ENCODE peak calls at places on chromosome 3, in four cellular contexts. X is epithelial cell of esophagus, C is cardiac fibroblast, W is GM13977. Y is an unnamed sample.

GRCh38 chr3:129564981-129565644 is 22.1 kb downstream of the H1-8 start:
- DNase-seq in C (no peak), X (no peak), W (no peak), Y (no peak)

GRCh38 chr3:17407576-17407975 is 334.9 kb downstream of the TBC1D5 start:
- DNase-seq in X (no peak), W (no peak), C (no peak), Y (no peak)

GRCh38 chr3:14664170-14664569 is 10.8 kb upstream of the C3orf20 start:
- DNase-seq in C (no peak), W (no peak), X (no peak), Y (no peak)

GRCh38 chr3:21634112-21634511 is 116.9 kb downstream of the ZNF385D start:
- DNase-seq in C (no peak), X (no peak), W (no peak), Y (no peak)

GRCh38 chr3:8509961-8510360 is 8.3 kb downstream of the LMCD1 start:
- DNase-seq in C (peak; percentile 97), W (no peak), X (no peak), Y (no peak)

GRCh38 chr3:64827391-64827790 is 139.6 kb upstream of the ADAMTS9 start:
- DNase-seq in W (no peak), C (no peak), X (no peak), Y (no peak)

GRCh38 chr3:473284-473800 is 276.8 kb downstream of the CHL1 start:
- DNase-seq in W (no peak), C (no peak), X (no peak), Y (no peak)

GRCh38 chr3:171839270-171839669 is 3.9 kb upstream of the TMEM212 start:
- DNase-seq in X (no peak), W (no peak), C (no peak), Y (no peak)

GRCh38 chr3:112013058-112013783 is 14.5 kb downstream of the TAGLN3 start:
- DNase-seq in X (peak; percentile 80), C (peak; percentile 88), W (peak; percentile 53), Y (peak; percentile 83)

GRCh38 chr3:137796993-137797392 is 32.9 kb downstream of the SOX14 start:
- DNase-seq in W (no peak), C (no peak), X (no peak), Y (no peak)

GRCh38 chr3:191306428-191306827 is 22.8 kb upstream of the CCDC50 start:
- DNase-seq in X (no peak), C (no peak), W (no peak), Y (no peak)

GRCh38 chr3:158458464-158458863 is 112.5 kb upstream of the MLF1 start:
- DNase-seq in C (no peak), X (peak; percentile 89), W (no peak), Y (no peak)

GRCh38 chr3:172156309-172156998 is 117.1 kb downstream of the FNDC3B start:
- DNase-seq in X (peak; percentile 96), C (no peak), W (no peak), Y (no peak)

GRCh38 chr3:70180664-70181063 is 131.8 kb downstream of the MDFIC2 start:
- DNase-seq in C (no peak), W (peak; percentile 14), X (no peak), Y (no peak)

GRCh38 chr3:101850327-101851048 is 1.2 kb downstream of the NFKBIZ start:
- DNase-seq in W (peak; percentile 56), X (no peak), C (peak; percentile 86), Y (peak; percentile 83)

GRCh38 chr3:132290833-132291232 is 26.4 kb upstream of the ACP3 start:
- DNase-seq in C (peak; percentile 78), W (no peak), X (peak; percentile 61), Y (no peak)

GRCh38 chr3:186021673-186022362 is 84.0 kb upstream of the TRA2B start:
- DNase-seq in W (no peak), C (peak; percentile 92), X (peak; percentile 73), Y (no peak)

DNA sequence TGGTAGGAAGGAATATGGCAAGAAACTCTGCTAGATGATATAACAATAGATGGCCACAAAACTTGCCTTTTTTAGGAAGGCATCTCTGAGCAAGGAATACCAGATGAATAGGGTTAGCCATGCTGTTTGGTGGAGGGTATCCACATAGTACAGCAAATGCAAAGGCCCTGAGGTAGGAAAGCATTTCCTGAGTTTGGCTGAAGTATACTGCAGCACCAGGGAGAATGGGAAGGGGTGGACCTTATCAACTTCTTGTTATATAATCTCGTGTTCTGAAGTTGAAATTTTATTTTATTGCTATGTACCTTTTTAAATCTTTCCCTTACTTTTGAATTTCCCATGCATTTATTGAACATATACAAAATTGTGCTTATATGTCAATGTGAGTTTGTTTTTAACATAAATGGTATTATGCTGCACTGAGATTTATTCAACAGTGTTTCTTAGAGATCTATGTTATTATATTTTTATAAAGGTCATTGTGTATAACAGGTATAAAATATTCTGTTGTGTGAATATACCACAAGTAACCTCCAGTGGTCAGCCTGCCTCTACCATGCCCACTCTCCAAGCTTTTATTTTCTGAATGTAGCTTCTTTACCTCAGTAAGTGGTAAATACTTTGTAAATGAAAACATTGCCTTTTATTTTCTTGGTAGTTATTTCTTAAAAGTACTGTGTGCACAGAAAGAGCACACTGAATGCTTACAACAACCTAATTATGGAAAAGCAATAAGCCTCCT is 2.8 kb upstream of the KAT2B start:
- DNase-seq in X (no peak), W (no peak), C (no peak), Y (no peak)
- TF ChIP-seq CTCF in X (no peak), W (no peak), C (no peak), Y (no peak)

DNA sequence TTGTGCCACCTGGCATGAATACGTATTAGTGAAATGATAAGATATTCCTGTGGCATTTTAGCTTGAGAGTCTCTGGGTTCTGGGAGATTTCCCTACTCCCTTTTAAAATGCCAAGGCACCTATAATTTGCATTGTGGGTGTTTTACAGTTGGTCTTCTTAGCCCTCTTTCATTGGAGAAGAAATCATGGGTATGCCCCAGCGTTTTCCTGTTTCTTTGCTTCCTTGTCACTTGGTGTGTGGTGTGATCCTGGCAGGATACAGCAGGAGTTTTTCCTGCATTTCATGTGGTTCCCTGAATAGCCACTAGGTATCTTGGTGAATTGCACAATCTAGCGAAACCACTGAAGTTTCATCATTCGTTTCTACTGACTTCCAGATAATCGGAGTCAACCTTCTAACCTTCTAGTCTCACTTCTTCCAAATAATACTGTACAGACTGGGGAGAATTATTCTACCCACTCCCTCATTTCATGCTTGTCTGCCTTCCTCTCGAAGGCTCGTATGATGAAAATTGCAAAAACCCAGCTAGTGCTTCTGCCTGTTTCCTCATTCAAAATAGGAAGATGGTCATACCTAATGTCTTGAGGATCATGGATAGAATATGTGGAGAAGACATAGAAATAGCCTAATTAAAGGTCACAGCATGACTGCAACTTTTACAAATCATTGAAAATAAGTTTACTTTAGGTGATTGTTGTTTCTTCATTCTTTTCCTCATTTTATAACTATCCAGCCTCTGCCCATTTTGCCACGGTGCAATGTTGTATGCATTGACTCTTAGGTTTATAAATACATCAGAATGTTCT is 2.7 kb downstream of the BHLHE40 start:
- DNase-seq in X (peak; percentile 81), W (no peak), C (peak; percentile 86), Y (no peak)
- TF ChIP-seq CTCF in X (peak; percentile 70), W (no peak), C (peak; percentile 60), Y (no peak)

GRCh38 chr3:184539801-184540440 is 21.7 kb upstream of the EPHB3 start:
- DNase-seq in X (no peak), W (no peak), C (no peak), Y (no peak)

GRCh38 chr3:184541886-184542562 is 19.6 kb upstream of the EPHB3 start:
- DNase-seq in W (no peak), C (no peak), X (no peak), Y (no peak)

GRCh38 chr3:184538600-184539431 is 22.8 kb upstream of the EPHB3 start:
- DNase-seq in C (no peak), X (no peak), W (no peak), Y (no peak)

GRCh38 chr3:184542577-184542976 is 19.0 kb upstream of the EPHB3 start:
- DNase-seq in C (no peak), W (no peak), X (no peak), Y (no peak)

DNA sequence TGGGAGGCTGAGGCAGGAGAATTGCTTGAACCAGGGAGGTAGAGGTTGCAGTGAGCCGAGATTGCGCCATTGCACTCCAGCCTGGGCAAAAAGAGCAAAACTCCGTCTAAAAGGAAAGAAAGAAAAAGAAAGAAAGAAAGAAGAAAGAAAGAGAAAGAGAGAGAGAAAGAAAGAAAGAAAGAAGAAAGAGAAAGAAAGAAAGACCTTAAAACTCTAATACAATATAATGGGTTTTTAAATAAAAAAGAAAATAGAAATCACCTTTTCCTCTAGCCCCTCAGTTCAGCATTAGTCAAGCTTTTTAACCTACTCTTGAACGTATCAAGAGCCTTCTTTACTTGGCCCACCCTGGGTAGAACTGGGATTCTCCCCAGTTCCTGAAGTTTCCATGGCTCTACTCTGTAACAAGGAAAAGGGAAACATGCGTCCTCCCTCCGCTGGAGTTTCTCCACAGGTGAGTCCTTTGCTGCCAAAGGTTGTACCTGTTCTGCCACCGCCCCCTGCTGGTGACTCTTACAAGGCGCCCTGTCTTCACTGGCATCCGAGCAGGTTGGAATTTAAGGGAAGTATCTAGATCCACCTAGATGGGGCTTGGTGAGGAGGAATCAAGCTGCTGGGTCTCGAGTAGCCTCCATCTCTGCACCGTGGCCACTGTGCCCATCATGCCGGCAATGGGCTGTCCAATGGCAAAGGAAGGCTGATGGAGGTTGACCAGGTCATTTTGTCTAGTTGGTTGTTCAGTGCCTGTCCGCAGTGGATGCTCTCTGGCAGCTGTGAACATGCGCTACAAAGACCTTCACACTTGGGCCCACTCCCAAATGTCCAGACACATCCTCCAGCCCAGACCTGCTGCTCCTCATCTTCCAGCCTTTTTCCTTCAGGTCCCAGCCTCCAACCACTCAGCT is 20.6 kb upstream of the EPHB3 start:
- DNase-seq in W (peak; percentile 63), X (peak; percentile 90), C (peak; percentile 52), Y (peak; percentile 88)
- TF ChIP-seq CTCF in W (peak; percentile 87), X (peak; percentile 99), C (peak; percentile 73), Y (peak; percentile 77)

GRCh38 chr3:139112230-139112558 is 67.5 kb upstream of the PRR23C start:
- DNase-seq in W (no peak), C (no peak), X (no peak), Y (no peak)
- TF ChIP-seq CTCF in W (no peak), C (no peak), X (no peak), Y (no peak)

DNA sequence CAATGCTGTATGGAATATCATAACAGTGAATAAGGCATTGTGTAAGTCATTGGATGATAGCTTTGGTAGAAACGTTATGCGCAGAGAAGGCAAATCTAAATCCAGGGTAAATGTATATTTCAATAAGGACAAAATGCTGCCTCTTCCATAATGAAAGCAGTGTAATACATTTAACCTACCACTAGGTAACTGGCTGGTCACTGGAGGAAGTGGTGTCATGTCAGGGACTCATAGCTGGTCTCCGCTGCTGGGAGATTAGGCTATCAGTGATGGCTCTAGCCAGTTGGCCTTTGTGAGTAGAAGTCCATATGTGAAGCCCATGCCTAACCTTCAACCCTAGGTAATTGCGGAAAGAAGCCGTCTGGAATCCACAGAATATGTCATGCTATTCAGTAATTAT is 140.9 kb downstream of the NLGN1 start:
- DNase-seq in W (no peak), X (peak; percentile 1), C (no peak), Y (no peak)
- TF ChIP-seq CTCF in W (no peak), X (peak; percentile 7), C (no peak), Y (no peak)

GRCh38 chr3:169564883-169565282 is 98.6 kb downstream of the MECOM start:
- DNase-seq in C (no peak), W (no peak), X (no peak), Y (no peak)
- TF ChIP-seq CTCF in C (peak; percentile 22), W (peak; percentile 6), X (peak; percentile 17), Y (no peak)

Y was measured in activated CD8-positive, alpha-beta T cell treated with anti-CD3 and anti-CD28 coated beads for 36 hours.